ENCODE peak calls at places on chromosomes 6 and 20, in five cellular contexts. D is mammary epithelial cell, G is HCT116, A is astrocyte, U is H1. O is an unnamed sample.

GRCh38 chr6:160118620-160119234 is 2.9 kb upstream of the SLC22A1 start:
- DNase-seq in D (no peak), G (no peak), A (no peak), U (no peak), O (no peak)

GRCh38 chr6:100116409-100117194 is 122.6 kb upstream of the MCHR2 start:
- DNase-seq in D (peak; percentile 45), G (peak; percentile 80), A (peak; percentile 53), U (peak; percentile 56), O (peak; percentile 7)

GRCh38 chr6:42392871-42393270 is 58.9 kb downstream of the TRERF1 start:
- DNase-seq in D (no peak), G (no peak), A (no peak), U (no peak), O (no peak)

GRCh38 chr6:13292774-13293173 is 35.6 kb downstream of the TBC1D7 start:
- DNase-seq in D (no peak), G (no peak), A (no peak), U (no peak), O (no peak)

GRCh38 chr20:36135821-36136220 is 18.7 kb upstream of the EPB41L1 start:
- DNase-seq in D (no peak), G (no peak), A (no peak), U (no peak), O (no peak)

GRCh38 chr6:44003345-44004061 is 123.7 kb downstream of the MRPL14 start:
- DNase-seq in D (no peak), G (no peak), A (no peak), U (peak; percentile 73), O (no peak)

GRCh38 chr6:134249759-134250602 is 67.9 kb downstream of the SGK1 start:
- DNase-seq in D (no peak), G (no peak), A (peak; percentile 85), U (no peak), O (no peak)

GRCh38 chr6:2940010-2940850 is 31.1 kb downstream of the SERPINB6 start:
- DNase-seq in D (no peak), G (no peak), A (no peak), U (peak; percentile 33), O (no peak)

GRCh38 chr6:129786548-129786947 is 74.6 kb downstream of the TMEM244 start:
- DNase-seq in D (no peak), G (no peak), A (no peak), U (no peak), O (no peak)

GRCh38 chr6:128516514-128516898 is 3.9 kb downstream of the PTPRK start:
- DNase-seq in D (no peak), G (no peak), A (no peak), U (no peak), O (no peak)

GRCh38 chr20:55069951-55070350 is 594.6 kb downstream of the DOK5 start:
- DNase-seq in D (no peak), G (no peak), A (no peak), U (no peak), O (no peak)

GRCh38 chr6:154447929-154448328 is 62.6 kb downstream of the CNKSR3 start:
- DNase-seq in D (no peak), G (no peak), A (peak; percentile 36), U (no peak), O (no peak)

GRCh38 chr6:33616913-33617312 is 4.2 kb upstream of the ITPR3 start:
- DNase-seq in D (no peak), G (no peak), A (no peak), U (no peak), O (no peak)

GRCh38 chr20:49914310-49915117 is 815 bp downstream of the SPATA2 start:
- DNase-seq in D (peak; percentile 37), G (no peak), A (no peak), U (no peak), O (no peak)

DNA sequence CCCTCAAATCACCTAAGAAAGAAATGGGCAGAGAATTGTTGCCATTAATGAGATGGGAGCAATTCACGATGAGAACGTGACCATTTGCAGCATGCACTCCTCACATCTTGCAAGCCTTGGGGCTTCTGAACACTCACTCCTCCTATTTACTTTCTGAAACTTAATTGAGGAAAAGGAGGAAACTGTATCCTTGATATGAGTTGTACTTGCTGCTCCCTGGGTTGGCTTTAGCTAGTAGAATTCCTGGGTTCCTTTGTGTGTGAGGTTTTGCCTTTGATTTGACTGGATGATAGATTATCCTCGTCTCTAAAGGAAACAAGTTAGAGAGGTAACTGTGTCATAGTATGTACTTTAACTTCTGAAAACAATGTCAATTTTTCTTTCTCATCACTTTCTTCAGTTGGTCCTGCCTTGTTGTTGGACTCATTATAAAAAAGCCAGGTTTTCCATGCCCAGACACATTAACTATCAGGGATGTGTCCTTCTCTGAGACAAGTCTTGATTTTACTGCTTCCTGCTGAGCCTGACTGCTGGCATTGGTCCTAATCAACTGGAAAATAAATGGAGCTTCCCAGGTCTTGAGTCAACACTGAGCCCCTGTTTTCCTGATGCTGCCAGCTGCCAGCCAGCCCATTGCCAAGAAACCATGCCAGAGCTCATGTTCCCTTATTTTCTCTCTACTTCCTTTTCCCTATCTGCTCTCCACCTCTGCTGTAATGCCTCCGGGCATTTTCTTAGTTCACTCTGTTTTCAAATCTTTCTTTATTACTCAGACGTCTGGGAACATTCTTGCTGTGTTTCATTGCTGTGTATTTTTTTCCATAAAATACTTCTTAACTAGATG is 6.0 kb upstream of the MRAP2 start:
- DNase-seq in D (peak; percentile 80), G (no peak), A (peak; percentile 65), U (no peak), O (peak; percentile 42)
- H3K4me2 ChIP-seq in D (peak overlapping the region; percentile 34), G (no peak overlapping the region), A (no peak overlapping the region), U (no peak overlapping the region), O (peak overlapping the region; percentile 69)

GRCh38 chr6:46293641-46294316 is 123.0 kb upstream of the ENPP5 start:
- DNase-seq in D (no peak), G (no peak), A (no peak), U (no peak), O (no peak)
- TF ChIP-seq CTCF in D (no peak), G (no peak), A (no peak), U (no peak), O (no peak)

GRCh38 chr6:106724337-106724736 is 95.0 kb downstream of the QRSL1 start:
- DNase-seq in D (no peak), G (no peak), A (no peak), U (no peak), O (no peak)
- H3K4me2 ChIP-seq in D (no peak overlapping the region), G (no peak overlapping the region), A (no peak overlapping the region), U (no peak overlapping the region), O (no peak overlapping the region)

GRCh38 chr6:104896914-104897313 is 37.2 kb upstream of the HACE1 start:
- DNase-seq in D (no peak), G (no peak), A (no peak), U (no peak), O (no peak)
- TF ChIP-seq CTCF in D (peak; percentile 41), G (peak; percentile 36), A (peak; percentile 15), U (no peak), O (no peak)

GRCh38 chr6:55964136-55964535 is 88.7 kb upstream of the BMP5 start:
- DNase-seq in D (no peak), G (no peak), A (no peak), U (no peak), O (no peak)

GRCh38 chr6:55974688-55975087 is 99.3 kb upstream of the BMP5 start:
- DNase-seq in D (no peak), G (no peak), A (no peak), U (no peak), O (no peak)

DNA sequence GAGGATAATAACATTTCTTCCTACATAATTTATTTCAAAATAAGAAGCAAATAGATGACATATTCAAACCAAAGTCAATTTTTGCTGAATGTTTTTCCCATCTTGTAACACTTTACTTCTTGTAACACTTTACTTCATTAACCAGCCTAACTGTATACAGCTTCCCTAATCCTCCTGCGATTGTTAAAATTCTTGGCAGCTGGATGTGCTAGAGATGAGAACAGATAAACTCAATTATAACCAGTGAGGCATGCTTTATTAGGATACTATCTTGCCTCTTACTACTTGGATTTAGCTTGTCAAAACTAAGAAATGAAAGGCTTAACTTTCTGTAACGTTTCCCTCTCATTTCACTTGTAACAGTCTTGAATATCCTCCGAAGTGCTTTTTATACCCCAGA is 94.1 kb upstream of the BMP5 start:
- DNase-seq in D (no peak), G (no peak), A (no peak), U (no peak), O (no peak)
- H3K4me2 ChIP-seq in D (no peak overlapping the region), G (no peak overlapping the region), A (no peak overlapping the region), U (no peak overlapping the region), O (no peak overlapping the region)

DNA sequence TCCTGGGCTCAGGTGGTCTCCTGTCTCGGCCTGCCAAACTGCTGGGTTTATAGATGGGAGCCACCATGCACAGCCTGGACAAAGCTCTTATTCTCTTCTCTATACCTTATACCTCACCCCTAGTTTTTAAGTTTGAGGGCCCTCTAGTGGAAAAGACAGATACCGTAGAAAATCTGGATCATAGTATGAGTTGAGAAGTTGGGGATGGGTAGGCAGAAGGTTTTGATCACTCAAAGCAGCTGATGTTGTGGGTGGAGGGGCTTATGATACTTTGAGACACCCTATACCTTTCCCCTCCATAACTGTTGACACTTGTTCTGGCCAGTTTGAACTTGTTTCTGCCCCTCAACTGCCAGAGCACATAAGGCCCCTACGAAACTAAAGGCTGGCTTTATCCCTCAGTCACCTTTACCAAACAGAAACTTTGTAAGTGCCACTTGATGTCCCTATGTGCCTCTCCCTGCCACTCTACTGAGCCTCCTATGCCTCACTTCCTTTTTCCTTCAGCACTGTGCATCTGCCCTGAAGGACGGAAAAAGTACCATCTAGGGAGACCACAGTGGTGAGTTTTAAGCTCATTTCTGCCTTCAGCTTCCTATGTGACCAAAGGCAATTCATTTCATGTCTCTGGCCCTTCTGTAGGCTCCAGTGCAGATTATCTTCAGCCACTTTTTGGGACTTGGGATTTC is 28.6 kb downstream of the RALY start:
- DNase-seq in D (peak; percentile 15), G (peak; percentile 10), A (no peak), U (no peak), O (no peak)
- TF ChIP-seq CTCF in D (peak; percentile 25), G (peak; percentile 49), A (peak; percentile 18), U (no peak), O (peak; percentile 20)

DNA sequence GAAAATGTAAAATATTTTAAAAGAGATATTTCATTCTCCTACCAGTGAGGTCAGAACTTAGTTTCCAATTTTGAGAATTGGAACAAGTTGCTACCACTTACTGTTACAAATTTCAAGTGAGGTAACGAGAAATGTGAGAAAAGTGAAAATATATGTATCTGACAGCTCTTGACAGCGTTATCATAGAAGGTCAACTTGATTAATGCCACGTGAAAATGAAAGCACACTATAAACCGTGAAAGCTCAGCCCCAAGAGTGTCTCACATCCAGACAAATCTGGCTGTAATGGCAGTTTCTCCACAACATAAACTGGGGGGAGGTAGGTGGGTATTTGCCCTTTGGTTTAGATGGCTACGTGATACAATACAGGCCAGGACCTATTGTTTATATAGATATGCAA is 13.9 kb downstream of the HDGFL1 start:
- DNase-seq in D (no peak), G (no peak), A (no peak), U (no peak), O (no peak)
- H3K4me2 ChIP-seq in D (no peak overlapping the region), G (no peak overlapping the region), A (no peak overlapping the region), U (no peak overlapping the region), O (no peak overlapping the region)

GRCh38 chr6:156102129-156102528 is 646.5 kb upstream of the NOX3 start:
- DNase-seq in D (no peak), G (peak; percentile 21), A (no peak), U (peak; percentile 45), O (no peak)
- TF ChIP-seq CTCF in D (no peak), G (peak; percentile 71), A (no peak), U (peak; percentile 50), O (peak; percentile 79)

GRCh38 chr6:168291450-168291849 is 28.1 kb downstream of the DACT2 start:
- DNase-seq in D (no peak), G (no peak), A (no peak), U (no peak), O (no peak)
- H3K4me2 ChIP-seq in D (no peak overlapping the region), G (no peak overlapping the region), A (no peak overlapping the region), U (no peak overlapping the region), O (no peak overlapping the region)

O was measured in keratinocyte.